ENCODE peak calls at places on chromosomes 5 and 9, in seven cellular contexts. P is foreskin fibroblast, Y is AG09309, Z is prostate gland, V is sigmoid colon, A is HepG2, X is fibroblast of pulmonary artery. E is an unnamed sample.

GRCh38 chr9:118991366-118992285 is 377.6 kb downstream of the BRINP1 start:
- DNase-seq in X (no peak), A (no peak), P (no peak), V (no peak), Z (no peak), Y (no peak), E (no peak)

GRCh38 chr5:104355350-104355749 is 792.8 kb upstream of the NUDT12 start:
- DNase-seq in V (no peak), Z (no peak), X (no peak), A (peak), P (no peak), Y (no peak), E (no peak)

GRCh38 chr5:16712178-16712577 is 95.4 kb upstream of the RETREG1 start:
- DNase-seq in A (no peak), V (no peak), X (no peak), Z (no peak), P (no peak), Y (no peak), E (no peak)

GRCh38 chr5:24491482-24491881 is 153.3 kb downstream of the CDH10 start:
- DNase-seq in P (no peak), Y (no peak), Z (no peak), A (no peak), X (no peak), V (no peak), E (no peak)

GRCh38 chr9:130100681-130101080 is 47.0 kb downstream of the GPR107 start:
- DNase-seq in X (no peak), Z (no peak), A (no peak), Y (no peak), P (no peak), V (peak), E (no peak)

GRCh38 chr5:16574789-16575785 is 41.7 kb downstream of the RETREG1 start:
- DNase-seq in A (no peak), X (peak), Y (no peak), P (peak), V (no peak), Z (no peak), E (no peak)

GRCh38 chr5:78905084-78905938 is 79.8 kb downstream of the ARSB start:
- DNase-seq in V (no peak), P (no peak), A (no peak), Y (no peak), Z (no peak), X (no peak), E (no peak)

GRCh38 chr5:180090769-180091546 is 19.4 kb upstream of the RNF130 start:
- DNase-seq in Y (no peak), P (peak), X (peak), Z (peak), A (peak), V (no peak), E (no peak)

GRCh38 chr5:87277279-87277835 is 9.7 kb downstream of the RASA1 start:
- DNase-seq in X (peak), P (peak), Y (no peak), V (no peak), Z (no peak), A (no peak), E (no peak)

GRCh38 chr5:165076686-165077085 is 1571.3 kb downstream of the MAT2B start:
- DNase-seq in A (no peak), X (no peak), V (no peak), Y (no peak), Z (no peak), P (no peak), E (no peak)

GRCh38 chr9:136314056-136314416 is 10.1 kb upstream of the CCDC187 start:
- DNase-seq in A (no peak), V (no peak), Y (no peak), Z (no peak), X (no peak), P (no peak), E (no peak)

GRCh38 chr9:136311037-136311432 is 7.1 kb upstream of the CCDC187 start:
- DNase-seq in A (no peak), P (no peak), Y (no peak), X (no peak), Z (no peak), V (no peak), E (no peak)

GRCh38 chr9:136311433-136312375 is 7.8 kb upstream of the CCDC187 start:
- DNase-seq in Z (no peak), V (no peak), Y (no peak), X (no peak), P (no peak), A (peak), E (no peak)

GRCh38 chr9:136313111-136314055 is 9.5 kb upstream of the CCDC187 start:
- DNase-seq in P (no peak), Y (no peak), X (no peak), Z (no peak), A (no peak), V (no peak), E (no peak)

DNA sequence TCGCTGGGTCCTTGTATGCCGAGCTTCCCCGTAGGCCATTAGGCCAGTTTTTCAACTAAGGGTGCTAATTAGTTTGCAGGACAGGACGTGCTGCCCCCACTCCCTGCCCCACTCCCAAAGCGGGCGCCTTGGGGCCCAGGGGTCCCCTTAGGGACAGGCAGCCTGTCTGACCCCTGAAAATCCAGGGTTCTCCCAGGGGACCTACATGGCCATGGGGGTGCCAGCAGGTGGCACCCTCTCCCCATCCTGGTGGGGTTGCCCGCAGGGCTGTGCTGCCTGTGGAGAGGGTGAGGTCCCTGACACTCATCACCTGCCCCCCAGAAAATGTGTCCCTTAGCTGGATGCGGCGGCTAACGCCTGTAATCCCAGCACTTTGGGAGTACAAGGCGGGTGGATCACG is 8.5 kb upstream of the CCDC187 start:
- DNase-seq in Y (no peak), P (peak), Z (no peak), V (no peak), X (peak), A (no peak), E (no peak)
- TF ChIP-seq CTCF in Y (peak), P (peak), Z (peak), V (peak), X (peak), A (peak), E (peak)

GRCh38 chr5:95986001-95986400 is 24.4 kb upstream of the ELL2 start:
- DNase-seq in A (no peak), P (no peak), V (no peak), X (no peak), Y (no peak), Z (no peak), E (no peak)

GRCh38 chr5:95983067-95983466 is 21.4 kb upstream of the ELL2 start:
- DNase-seq in Y (no peak), Z (no peak), P (no peak), A (no peak), V (no peak), X (no peak), E (no peak)

GRCh38 chr5:95984287-95984938 is 22.8 kb upstream of the ELL2 start:
- DNase-seq in X (no peak), A (no peak), Y (no peak), Z (no peak), V (no peak), P (peak), E (no peak)

GRCh38 chr5:95986937-95987520 is 25.4 kb upstream of the ELL2 start:
- DNase-seq in Y (no peak), A (peak), Z (no peak), P (no peak), X (no peak), V (no peak), E (no peak)

GRCh38 chr5:95985249-95985648 is 23.6 kb upstream of the ELL2 start:
- DNase-seq in Z (no peak), X (no peak), P (no peak), V (no peak), Y (no peak), A (no peak), E (no peak)
- TF ChIP-seq CTCF in Z (no peak), X (no peak), P (no peak), V (no peak), Y (no peak), A (no peak), E (no peak)

DNA sequence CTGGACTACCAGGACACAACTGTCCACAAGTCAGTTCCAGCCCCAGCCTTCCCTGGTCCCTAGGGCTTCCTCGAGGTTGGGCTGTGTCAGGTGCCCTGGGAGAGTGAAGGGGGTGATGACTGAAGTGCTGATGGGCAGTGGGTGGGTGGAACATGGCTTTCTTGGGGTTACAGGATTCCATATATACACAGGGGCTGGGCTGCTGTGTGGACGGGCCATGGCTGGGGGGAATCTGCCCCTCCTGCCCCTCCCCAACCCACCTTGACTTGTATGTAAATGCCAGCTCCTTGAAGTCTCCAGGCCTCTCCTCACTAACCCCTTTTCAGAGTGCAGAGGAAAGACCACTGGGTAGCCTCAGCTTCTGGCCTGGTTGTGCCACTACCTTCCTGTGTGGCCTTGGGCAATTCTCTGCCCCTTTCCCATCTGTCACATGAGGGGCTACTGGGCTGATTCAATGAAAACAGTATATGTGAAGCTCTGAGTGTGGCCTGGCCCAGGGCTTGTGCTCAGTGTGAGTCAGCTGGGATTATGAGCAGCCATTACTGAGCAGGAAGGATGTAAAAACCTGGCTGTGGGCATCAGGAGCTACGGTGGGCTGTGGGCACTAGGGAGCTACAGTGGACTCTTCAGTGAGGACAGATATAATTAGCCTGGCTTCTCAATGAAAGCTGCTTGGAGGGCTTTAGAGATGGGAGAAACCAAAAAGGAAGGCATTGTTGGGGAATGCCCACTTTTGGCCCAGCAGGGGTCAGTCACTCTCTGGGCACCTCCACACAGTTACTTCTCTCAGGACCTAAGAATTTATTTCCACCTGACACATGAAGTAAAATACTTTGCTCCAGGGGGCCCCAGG is 23.3 kb downstream of the PITX1 start:
- DNase-seq in Y (no peak), P (peak), Z (no peak), V (no peak), X (no peak), A (peak), E (no peak)
- TF ChIP-seq CTCF in Y (peak), P (peak), Z (no peak), V (no peak), X (no peak), A (peak), E (peak)

GRCh38 chr5:820245-820644 is 30.5 kb downstream of the ZDHHC11 start:
- DNase-seq in Z (no peak), X (no peak), Y (no peak), A (no peak), V (no peak), P (no peak), E (no peak)
- TF ChIP-seq CTCF in Z (no peak), X (no peak), Y (no peak), A (no peak), V (no peak), P (no peak), E (no peak)

DNA sequence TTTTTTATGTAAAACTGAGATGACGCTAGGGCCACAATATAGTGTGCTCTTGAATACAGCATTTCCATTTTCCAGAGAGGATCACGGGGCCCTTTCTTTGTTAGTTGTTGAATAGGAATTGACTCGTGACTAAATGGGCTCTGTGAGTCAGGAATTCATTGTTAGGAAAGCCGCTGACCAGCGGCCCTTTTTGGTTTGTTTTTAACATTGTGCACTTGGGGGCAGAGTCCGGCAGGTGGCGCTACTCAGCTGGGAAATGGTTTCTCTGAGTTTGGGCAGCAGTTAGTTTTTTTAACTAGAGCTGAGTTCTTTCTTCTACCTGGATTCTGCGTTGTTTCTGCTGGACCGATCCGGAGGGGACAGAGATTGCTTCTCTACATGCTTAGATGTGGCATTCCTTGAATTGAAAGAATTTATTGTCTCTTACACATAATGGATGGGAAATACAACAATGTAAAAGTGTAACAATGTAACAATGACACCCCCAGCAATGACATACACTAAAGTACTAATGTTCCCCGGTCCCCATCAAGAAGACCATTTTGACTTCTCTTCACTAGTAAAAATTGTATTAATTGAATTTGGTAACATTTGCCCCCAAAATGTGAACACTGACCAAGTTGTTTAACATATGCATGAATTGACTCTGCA is 760.0 kb downstream of the TAF11L14 start:
- DNase-seq in Y (no peak), Z (no peak), X (peak), A (peak), V (no peak), P (no peak), E (peak)
- TF ChIP-seq CTCF in Y (peak), Z (peak), X (peak), A (peak), V (no peak), P (peak), E (peak)

DNA sequence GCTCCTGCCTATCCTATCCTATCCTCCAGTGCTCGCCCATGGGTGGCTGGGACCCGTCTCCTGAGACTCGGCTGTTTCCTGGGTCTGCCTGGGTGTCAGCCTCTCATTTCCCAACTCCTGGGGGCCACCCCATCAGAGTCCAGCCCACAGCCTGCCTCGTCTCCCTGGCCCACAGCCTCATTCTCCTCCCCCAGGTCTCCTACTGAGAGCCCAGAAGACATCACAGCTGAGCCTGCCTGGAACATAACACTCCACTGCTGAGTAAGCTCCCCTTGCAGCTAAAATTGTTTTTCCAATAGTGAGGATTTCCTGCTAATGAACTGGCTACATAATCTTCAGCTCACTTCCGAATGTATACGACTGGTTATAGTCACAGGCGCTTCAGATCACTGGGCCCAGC is 95.3 kb downstream of the TTLL11 start:
- DNase-seq in V (no peak), P (peak), Y (no peak), Z (no peak), A (no peak), X (peak), E (no peak)
- TF ChIP-seq CTCF in V (no peak), P (no peak), Y (no peak), Z (no peak), A (no peak), X (no peak), E (no peak)

GRCh38 chr5:34919077-34919476 is 3.6 kb downstream of the BRIX1 start:
- DNase-seq in V (no peak), P (no peak), X (no peak), Z (no peak), Y (no peak), A (no peak), E (no peak)
- TF ChIP-seq CTCF in V (no peak), P (peak), X (peak), Z (no peak), Y (peak), A (no peak), E (no peak)

GRCh38 chr5:31237159-31237558 is 43.7 kb downstream of the CDH6 start:
- DNase-seq in X (peak), Y (no peak), A (peak), V (no peak), P (peak), Z (no peak), E (no peak)
- TF ChIP-seq CTCF in X (no peak), Y (peak), A (peak), V (no peak), P (peak), Z (no peak), E (peak)

DNA sequence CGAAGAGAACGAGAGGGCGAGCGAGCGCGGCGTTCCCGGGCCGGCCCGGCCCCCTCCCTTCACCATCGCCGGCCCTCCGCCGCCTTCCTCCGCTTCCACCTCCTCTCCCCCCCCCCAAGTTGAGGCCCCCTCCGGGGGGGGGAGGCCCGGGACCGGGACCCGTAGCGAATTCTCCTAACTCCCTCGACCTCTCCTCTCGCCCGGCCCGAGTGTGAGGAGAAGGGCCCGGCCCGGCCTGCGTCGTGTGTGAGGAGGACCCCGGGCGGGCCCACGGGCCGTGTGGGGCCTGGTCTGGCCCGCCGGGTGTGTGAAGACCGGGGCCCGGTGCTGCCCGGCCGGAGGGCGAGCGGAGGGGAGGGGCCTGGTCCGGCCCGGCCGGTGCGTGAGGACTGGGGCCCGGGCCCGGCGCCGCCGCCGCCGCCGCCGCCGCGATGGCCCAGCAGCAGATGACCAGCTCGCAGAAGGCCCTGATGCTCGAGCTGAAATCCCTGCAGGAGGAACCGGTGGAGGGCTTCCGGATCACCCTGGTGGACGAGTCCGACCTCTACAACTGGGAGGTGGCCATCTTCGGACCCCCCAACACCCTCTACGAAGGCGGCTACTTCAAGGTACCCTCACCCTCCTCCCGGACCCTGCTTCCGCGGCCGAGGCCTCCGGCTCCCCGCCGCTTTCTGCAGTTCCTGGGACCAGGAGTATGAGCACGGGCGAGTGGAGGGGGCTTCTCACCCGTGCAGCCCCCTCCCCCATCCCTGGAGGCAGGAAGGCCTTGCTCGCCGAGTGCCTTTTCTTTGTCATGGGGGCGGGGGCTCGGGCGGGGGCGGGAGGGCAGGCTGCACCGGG is 587 bp downstream of the UBE2R2 start:
- DNase-seq in X (peak), V (peak), A (peak), P (peak), Y (peak), Z (peak), E (no peak)
- TF ChIP-seq CTCF in X (peak), V (no peak), A (no peak), P (peak), Y (peak), Z (no peak), E (no peak)

GRCh38 chr5:96434201-96434645 is 1.2 kb upstream of the PCSK1 start:
- DNase-seq in V (no peak), P (peak), X (peak), Y (peak), Z (peak), A (peak), E (peak)

GRCh38 chr5:96440185-96440538 is 7.1 kb upstream of the PCSK1 start:
- DNase-seq in Z (no peak), X (no peak), V (no peak), A (no peak), Y (no peak), P (no peak), E (no peak)

GRCh38 chr5:96439477-96440184 is 6.6 kb upstream of the PCSK1 start:
- DNase-seq in Y (no peak), Z (no peak), V (no peak), A (no peak), X (peak), P (peak), E (no peak)
- TF ChIP-seq CTCF in Y (peak), Z (no peak), V (no peak), A (no peak), X (peak), P (peak), E (no peak)